ENCODE peak calls at places on chromosomes 13 and 19, in eight cellular contexts. K is amniotic stem cell; R is NCI-H2107; Q is CD8-positive, alpha-beta memory T cell; X is type B pancreatic cell; F is nucleus accumbens; D is neuronal stem cell; S is effector memory CD8-positive, alpha-beta T cell. J is an unnamed sample.

GRCh38 chr13:40993987-40994386 is 25.1 kb downstream of the ELF1 start:
- DNase-seq in D (no peak), Q (no peak), X (no peak), S (no peak), R (no peak), F (no peak), K (no peak), J (no peak)

GRCh38 chr19:1213391-1214286 is 8.1 kb downstream of the STK11 start:
- DNase-seq in S (peak), D (no peak), K (no peak), X (peak), R (no peak), F (peak), Q (peak), J (peak)

GRCh38 chr19:51022526-51022925 is 3.0 kb upstream of the KLK10 start:
- DNase-seq in F (no peak), S (no peak), K (no peak), R (no peak), Q (no peak), D (no peak), X (no peak), J (no peak)

GRCh38 chr19:31280266-31281006 is 68.8 kb downstream of the TSHZ3 start:
- DNase-seq in X (no peak), K (no peak), Q (no peak), S (no peak), F (no peak), R (no peak), D (no peak), J (no peak)

GRCh38 chr19:33547676-33548075 is 26.1 kb upstream of the PEPD start:
- DNase-seq in X (no peak), K (no peak), D (no peak), S (no peak), F (no peak), Q (no peak), R (no peak), J (no peak)

GRCh38 chr19:51461723-51462161 is 3.5 kb upstream of the SIGLEC8 start:
- DNase-seq in S (no peak), F (peak), D (no peak), Q (no peak), R (no peak), X (peak), K (no peak), J (no peak)

GRCh38 chr13:33380487-33381079 is 95.0 kb upstream of the STARD13 start:
- DNase-seq in F (no peak), Q (no peak), K (no peak), R (no peak), S (no peak), D (no peak), X (no peak), J (no peak)

GRCh38 chr19:5153601-5154128 is 184.8 kb downstream of the KDM4B start:
- DNase-seq in S (no peak), K (no peak), Q (no peak), F (no peak), R (no peak), X (no peak), D (no peak), J (no peak)

GRCh38 chr13:42883771-42884170 is 102.4 kb downstream of the FAM216B start:
- DNase-seq in Q (no peak), S (no peak), F (no peak), R (peak), X (no peak), D (peak), K (no peak), J (no peak)

GRCh38 chr13:100112186-100112838 is 23.4 kb downstream of the PCCA start:
- DNase-seq in R (no peak), F (no peak), S (no peak), Q (no peak), X (no peak), K (no peak), D (no peak), J (no peak)

GRCh38 chr19:41871573-41872383 is 5.3 kb upstream of the CD79A start:
- DNase-seq in R (no peak), S (peak), D (no peak), F (peak), X (no peak), K (no peak), Q (peak), J (no peak)

GRCh38 chr13:109101550-109102144 is 472.2 kb downstream of the MYO16 start:
- DNase-seq in R (no peak), S (no peak), X (no peak), K (no peak), D (no peak), F (no peak), Q (no peak), J (no peak)

GRCh38 chr13:25980255-25980654 is 71.6 kb downstream of the SHISA2 start:
- DNase-seq in K (peak), F (peak), Q (no peak), X (no peak), D (no peak), S (no peak), R (no peak), J (no peak)

GRCh38 chr13:95349267-95349666 is 48.0 kb upstream of the ABCC4 start:
- DNase-seq in F (no peak), S (no peak), Q (no peak), R (no peak), K (no peak), X (no peak), D (no peak), J (no peak)

GRCh38 chr13:110398564-110399507 is 91.8 kb downstream of the COL4A2 start:
- DNase-seq in F (no peak), R (no peak), K (peak), Q (no peak), X (no peak), S (no peak), D (no peak), J (no peak)